ENCODE peak calls at places on chromosomes 3 and 15, in ten cellular contexts. S, J, D, U, N, R, V, Y, Q and W are unnamed samples.

GRCh38 chr3:116958291-116958690 is 248.7 kb downstream of the TUSC7 start:
- DNase-seq in S (no peak), J (no peak), D (no peak), U (no peak), N (no peak), R (no peak), V (no peak), Y (peak), Q (no peak), W (no peak)

GRCh38 chr3:48851407-48851806 is 3.7 kb upstream of the PRKAR2A start:
- DNase-seq in S (no peak), J (no peak), D (peak), U (no peak), N (no peak), R (no peak), V (no peak), Y (peak), Q (no peak), W (no peak)

GRCh38 chr3:100437879-100438622 is 36.7 kb downstream of the LNP1 start:
- DNase-seq in S (no peak), J (no peak), D (no peak), U (no peak), N (no peak), R (no peak), V (no peak), Y (no peak), Q (no peak), W (no peak)

GRCh38 chr3:156334841-156335545 is 214.6 kb downstream of the KCNAB1 start:
- DNase-seq in S (no peak), J (no peak), D (no peak), U (no peak), N (no peak), R (no peak), V (no peak), Y (no peak), Q (no peak), W (no peak)

GRCh38 chr15:38041576-38041975 is 107.1 kb downstream of the TMCO5A start:
- DNase-seq in S (peak), J (no peak), D (peak), U (no peak), N (peak), R (no peak), V (no peak), Y (no peak), Q (no peak), W (no peak)

GRCh38 chr3:152436707-152437615 is 168.2 kb downstream of the MBNL1 start:
- DNase-seq in S (no peak), J (no peak), D (no peak), U (no peak), N (peak), R (no peak), V (no peak), Y (no peak), Q (no peak), W (no peak)

GRCh38 chr15:66238318-66238717 is 15.2 kb downstream of the MEGF11 start:
- DNase-seq in S (no peak), J (no peak), D (no peak), U (no peak), N (no peak), R (no peak), V (no peak), Y (no peak), Q (no peak), W (no peak)

GRCh38 chr15:68464451-68465090 is 32.6 kb upstream of the ITGA11 start:
- DNase-seq in S (peak), J (no peak), D (peak), U (no peak), N (no peak), R (no peak), V (no peak), Y (no peak), Q (no peak), W (no peak)

GRCh38 chr15:43260011-43260615 is 6.6 kb downstream of the TGM5 start:
- DNase-seq in S (no peak), J (no peak), D (no peak), U (no peak), N (no peak), R (no peak), V (no peak), Y (no peak), Q (no peak), W (no peak)

GRCh38 chr3:13932578-13933295 is 52.9 kb upstream of the WNT7A start:
- DNase-seq in S (no peak), J (no peak), D (no peak), U (no peak), N (peak), R (no peak), V (no peak), Y (no peak), Q (no peak), W (no peak)

GRCh38 chr3:135896613-135897012 is 68.9 kb upstream of the PPP2R3A start:
- DNase-seq in S (peak), J (no peak), D (peak), U (no peak), N (no peak), R (no peak), V (no peak), Y (no peak), Q (no peak), W (no peak)

GRCh38 chr3:53531749-53532148 is 37.3 kb downstream of the CACNA1D start:
- DNase-seq in S (no peak), J (no peak), D (no peak), U (no peak), N (no peak), R (no peak), V (peak), Y (no peak), Q (no peak), W (no peak)

GRCh38 chr15:88799341-88799740 is 3.9 kb upstream of the ACAN start:
- DNase-seq in S (no peak), J (no peak), D (no peak), U (no peak), N (no peak), R (no peak), V (no peak), Y (no peak), Q (no peak), W (no peak)

GRCh38 chr15:32117122-32117521 is 86.8 kb downstream of the CHRNA7 start:
- DNase-seq in S (no peak), J (no peak), D (no peak), U (no peak), N (no peak), R (no peak), V (no peak), Y (no peak), Q (no peak), W (no peak)

GRCh38 chr3:172040976-172041963 is 1.9 kb downstream of the FNDC3B start:
- DNase-seq in S (peak), J (no peak), D (peak), U (peak), N (peak), R (no peak), V (no peak), Y (no peak), Q (no peak), W (no peak)

GRCh38 chr15:50210462-50211264 is 28.7 kb downstream of the SLC27A2 start:
- DNase-seq in S (no peak), J (no peak), D (no peak), U (no peak), N (no peak), R (no peak), V (no peak), Y (no peak), Q (no peak), W (no peak)

GRCh38 chr3:15330031-15330596 is 2.3 kb downstream of the SH3BP5 start:
- DNase-seq in S (no peak), J (no peak), D (peak), U (no peak), N (peak), R (no peak), V (no peak), Y (no peak), Q (no peak), W (no peak)

GRCh38 chr3:189947948-189948723 is 172.6 kb downstream of the P3H2 start:
- DNase-seq in S (peak), J (no peak), D (peak), U (no peak), N (peak), R (no peak), V (no peak), Y (peak), Q (no peak), W (peak)

GRCh38 chr15:57626713-57627440 is 35.2 kb downstream of the MYZAP start:
- DNase-seq in S (no peak), J (no peak), D (no peak), U (no peak), N (peak), R (no peak), V (no peak), Y (no peak), Q (no peak), W (no peak)

GRCh38 chr3:114418724-114419543 is 125.1 kb downstream of the TIGIT start:
- DNase-seq in S (peak), J (no peak), D (peak), U (no peak), N (peak), R (peak), V (peak), Y (peak), Q (no peak), W (peak)

GRCh38 chr3:168693870-168694269 is 598.1 kb upstream of the GOLIM4 start:
- DNase-seq in S (no peak), J (no peak), D (no peak), U (no peak), N (no peak), R (no peak), V (no peak), Y (no peak), Q (no peak), W (no peak)

GRCh38 chr15:38069506-38069905 is 135.1 kb downstream of the TMCO5A start:
- DNase-seq in S (peak), J (no peak), D (peak), U (no peak), N (peak), R (no peak), V (no peak), Y (no peak), Q (no peak), W (no peak)

GRCh38 chr3:108897883-108898282 is 55.8 kb downstream of the GUCA1C start:
- DNase-seq in S (no peak), J (no peak), D (no peak), U (no peak), N (no peak), R (no peak), V (no peak), Y (no peak), Q (no peak), W (peak)

GRCh38 chr3:189144645-189145044 is 27.1 kb upstream of the TPRG1 start:
- DNase-seq in S (peak), J (no peak), D (peak), U (no peak), N (peak), R (no peak), V (no peak), Y (no peak), Q (no peak), W (no peak)

GRCh38 chr3:126546013-126546412 is 12.7 kb downstream of the C3orf22 start:
- DNase-seq in S (no peak), J (peak), D (no peak), U (peak), N (no peak), R (peak), V (no peak), Y (no peak), Q (no peak), W (no peak)

GRCh38 chr3:169029674-169030285 is 633.7 kb downstream of the MECOM start:
- DNase-seq in S (no peak), J (no peak), D (no peak), U (no peak), N (no peak), R (no peak), V (no peak), Y (no peak), Q (no peak), W (no peak)

GRCh38 chr15:31268911-31269784 is 57.5 kb upstream of the KLF13 start:
- DNase-seq in S (no peak), J (peak), D (no peak), U (peak), N (no peak), R (no peak), V (no peak), Y (peak), Q (no peak), W (no peak)

GRCh38 chr3:100009285-100010086 is 104.8 kb downstream of the FILIP1L start:
- DNase-seq in S (no peak), J (no peak), D (no peak), U (no peak), N (peak), R (no peak), V (no peak), Y (no peak), Q (no peak), W (no peak)